ENCODE peak calls at places on chromosomes 4 and X, in ten cellular contexts. P is AG08395; Q is activated CD8-positive, alpha-beta memory T cell treated with anti-CD3 and anti-CD28 coated beads for 1 hour; K is NCI-H748 treated with DMSO at 0.1 percent for 48 hours; N is natural killer cell treated with Interleukin-12 subunit alpha and Interleukin-12 subunit beta and Interleukin-15 and Interleukin-18, amount 100 ng/mL, for 72 hours; J is stimulated activated CD4-positive, alpha-beta T cell treated with anti-CD3 and anti-CD28 coated beads, Interleukin-4, amount 100 ng/mL, for 1 hour; S is NCI-H2029; H is KG1; C is fibroblast of villous mesenchyme; B is SJSA1. A is an unnamed sample.

GRCh38 chrX:124234348-124234747 is 98.1 kb upstream of the TEX13D start:
- DNase-seq in B (no peak), J (no peak), K (no peak), P (no peak), C (no peak), Q (no peak), N (no peak), S (no peak), H (no peak), A (no peak)

GRCh38 chrX:150694738-150695410 is 1.7 kb downstream of the MTMR1 start:
- DNase-seq in P (no peak), J (peak), B (no peak), H (no peak), Q (no peak), C (no peak), S (no peak), K (no peak), N (no peak), A (no peak)

GRCh38 chr4:3423406-3423805 is 18.4 kb upstream of the HGFAC start:
- DNase-seq in P (no peak), N (no peak), S (no peak), Q (no peak), B (no peak), K (no peak), C (no peak), H (no peak), J (no peak), A (no peak)

GRCh38 chrX:40300286-40300890 is 202.6 kb upstream of the BCOR start:
- DNase-seq in P (no peak), B (no peak), C (no peak), K (no peak), S (no peak), H (no peak), N (no peak), Q (no peak), J (peak), A (no peak)

GRCh38 chr4:15234585-15235126 is 193.2 kb upstream of the C1QTNF7 start:
- DNase-seq in Q (no peak), K (no peak), H (no peak), N (no peak), J (no peak), C (peak), P (peak), S (no peak), B (peak), A (no peak)

GRCh38 chrX:32948130-32948529 is 263.2 kb downstream of the DMD start:
- DNase-seq in N (no peak), K (no peak), Q (no peak), H (no peak), J (no peak), S (no peak), P (no peak), C (no peak), B (no peak), A (no peak)

GRCh38 chrX:1389181-1389992 is 2.5 kb downstream of the SLC25A6 start:
- DNase-seq in C (no peak), B (no peak), Q (no peak), S (no peak), P (no peak), J (no peak), H (no peak), N (no peak), K (no peak), A (no peak)

GRCh38 chr4:114040319-114041116 is 61.1 kb upstream of the ARSJ start:
- DNase-seq in J (no peak), N (no peak), H (no peak), K (no peak), B (peak), Q (no peak), P (no peak), C (peak), S (no peak), A (no peak)

GRCh38 chr4:23945521-23946017 is 55.7 kb upstream of the PPARGC1A start:
- DNase-seq in P (peak), K (no peak), N (no peak), J (no peak), H (peak), B (peak), C (peak), S (no peak), Q (no peak), A (no peak)

GRCh38 chrX:123920065-123920785 is 41.3 kb upstream of the STAG2 start:
- DNase-seq in B (peak), K (no peak), N (no peak), J (no peak), P (peak), Q (no peak), C (peak), S (no peak), H (no peak), A (peak)

GRCh38 chrX:56397636-56398035 is 165.5 kb downstream of the KLF8 start:
- DNase-seq in C (no peak), J (no peak), N (no peak), K (no peak), Q (no peak), P (no peak), S (no peak), B (no peak), H (no peak), A (no peak)

GRCh38 chr4:42446823-42447222 is 49.5 kb downstream of the SHISA3 start:
- DNase-seq in K (no peak), S (no peak), B (no peak), C (no peak), P (no peak), H (no peak), Q (no peak), N (no peak), J (no peak), A (no peak)

GRCh38 chr4:45701616-45702015 is 422.2 kb downstream of the GABRG1 start:
- DNase-seq in H (no peak), C (no peak), N (no peak), S (no peak), P (no peak), J (no peak), K (no peak), B (no peak), Q (no peak), A (no peak)

GRCh38 chr4:12852338-12853307 is 631.5 kb downstream of the RAB28 start:
- DNase-seq in Q (no peak), B (peak), S (peak), P (peak), C (peak), K (peak), J (no peak), N (no peak), H (peak), A (peak)

GRCh38 chr4:151436093-151436518 is 27.1 kb downstream of the FHIP1A start:
- DNase-seq in S (no peak), P (no peak), K (no peak), C (no peak), J (no peak), B (no peak), N (no peak), Q (no peak), H (no peak), A (no peak)